ENCODE peak calls at places on chromosomes 4 and X, in eight cellular contexts. One of them, this sample, is unnamed.

GRCh38 chrX:119734897-119735339 is 23.5 kb upstream of the SOWAHD start:
- DNase-seq in CD4-positive, alpha-beta T cell: no peak
- DNase-seq in prostate gland: no peak
- DNase-seq in GM12865: no peak
- DNase-seq in HCT116: no peak
- DNase-seq in AG09309: no peak
- DNase-seq in AG10803: peak
- DNase-seq in WTC11: no peak
- DNase-seq in this sample: no peak

GRCh38 chr4:174450452-174450851 is 71.8 kb downstream of the HPGD start:
- DNase-seq in GM12865: no peak
- DNase-seq in AG10803: no peak
- DNase-seq in prostate gland: peak
- DNase-seq in WTC11: no peak
- DNase-seq in CD4-positive, alpha-beta T cell: no peak
- DNase-seq in HCT116: no peak
- DNase-seq in AG09309: no peak
- DNase-seq in this sample: no peak

GRCh38 chrX:132662844-132663243 is 174.0 kb upstream of the MBNL3 start:
- DNase-seq in GM12865: no peak
- DNase-seq in AG10803: no peak
- DNase-seq in AG09309: no peak
- DNase-seq in HCT116: no peak
- DNase-seq in prostate gland: no peak
- DNase-seq in WTC11: no peak
- DNase-seq in CD4-positive, alpha-beta T cell: no peak
- DNase-seq in this sample: no peak

GRCh38 chr4:44859477-44859876 is 133.1 kb upstream of the GNPDA2 start:
- DNase-seq in AG10803: no peak
- DNase-seq in GM12865: no peak
- DNase-seq in HCT116: no peak
- DNase-seq in CD4-positive, alpha-beta T cell: no peak
- DNase-seq in AG09309: no peak
- DNase-seq in WTC11: no peak
- DNase-seq in prostate gland: no peak
- DNase-seq in this sample: no peak

GRCh38 chr4:384311-385010 is 46.8 kb downstream of the ZNF141 start:
- DNase-seq in HCT116: no peak
- DNase-seq in WTC11: no peak
- DNase-seq in CD4-positive, alpha-beta T cell: no peak
- DNase-seq in GM12865: peak
- DNase-seq in AG10803: no peak
- DNase-seq in AG09309: no peak
- DNase-seq in prostate gland: no peak
- DNase-seq in this sample: no peak

GRCh38 chrX:28639502-28639901 is 52.3 kb downstream of the IL1RAPL1 start:
- DNase-seq in CD4-positive, alpha-beta T cell: no peak
- DNase-seq in WTC11: no peak
- DNase-seq in prostate gland: no peak
- DNase-seq in GM12865: no peak
- DNase-seq in HCT116: peak
- DNase-seq in AG09309: no peak
- DNase-seq in AG10803: no peak
- DNase-seq in this sample: no peak

GRCh38 chrX:46165411-46165810 is 379.8 kb downstream of the ZNF674 start:
- DNase-seq in HCT116: no peak
- DNase-seq in GM12865: no peak
- DNase-seq in WTC11: no peak
- DNase-seq in AG09309: peak
- DNase-seq in prostate gland: no peak
- DNase-seq in AG10803: peak
- DNase-seq in CD4-positive, alpha-beta T cell: no peak
- DNase-seq in this sample: no peak

GRCh38 chr4:31295081-31295480 is 574.9 kb downstream of the PCDH7 start:
- DNase-seq in CD4-positive, alpha-beta T cell: no peak
- DNase-seq in HCT116: no peak
- DNase-seq in WTC11: no peak
- DNase-seq in AG10803: no peak
- DNase-seq in prostate gland: no peak
- DNase-seq in GM12865: no peak
- DNase-seq in AG09309: no peak
- DNase-seq in this sample: no peak

GRCh38 chrX:68175569-68175968 is 257.7 kb downstream of the OPHN1 start:
- DNase-seq in WTC11: no peak
- DNase-seq in prostate gland: no peak
- DNase-seq in AG09309: peak
- DNase-seq in GM12865: no peak
- DNase-seq in AG10803: peak
- DNase-seq in HCT116: no peak
- DNase-seq in CD4-positive, alpha-beta T cell: no peak
- DNase-seq in this sample: no peak

GRCh38 chr4:101948951-101949350 is 158.4 kb downstream of the BANK1 start:
- DNase-seq in HCT116: no peak
- DNase-seq in AG10803: no peak
- DNase-seq in AG09309: no peak
- DNase-seq in GM12865: no peak
- DNase-seq in CD4-positive, alpha-beta T cell: no peak
- DNase-seq in prostate gland: no peak
- DNase-seq in WTC11: no peak
- DNase-seq in this sample: no peak

GRCh38 chr4:72383439-72383838 is 185.6 kb downstream of the ADAMTS3 start:
- DNase-seq in GM12865: no peak
- DNase-seq in WTC11: no peak
- DNase-seq in HCT116: no peak
- DNase-seq in AG09309: no peak
- DNase-seq in CD4-positive, alpha-beta T cell: no peak
- DNase-seq in AG10803: no peak
- DNase-seq in prostate gland: no peak
- DNase-seq in this sample: no peak

GRCh38 chr4:152246659-152247058 is 289.2 kb downstream of the FBXW7 start:
- DNase-seq in AG10803: no peak
- DNase-seq in CD4-positive, alpha-beta T cell: peak
- DNase-seq in HCT116: no peak
- DNase-seq in AG09309: no peak
- DNase-seq in prostate gland: no peak
- DNase-seq in GM12865: no peak
- DNase-seq in WTC11: no peak
- DNase-seq in this sample: no peak

GRCh38 chr4:139922625-139923024 is 231.4 kb downstream of the MAML3 start:
- DNase-seq in prostate gland: no peak
- DNase-seq in AG10803: peak
- DNase-seq in WTC11: no peak
- DNase-seq in CD4-positive, alpha-beta T cell: no peak
- DNase-seq in HCT116: no peak
- DNase-seq in AG09309: no peak
- DNase-seq in GM12865: no peak
- DNase-seq in this sample: no peak

DNA sequence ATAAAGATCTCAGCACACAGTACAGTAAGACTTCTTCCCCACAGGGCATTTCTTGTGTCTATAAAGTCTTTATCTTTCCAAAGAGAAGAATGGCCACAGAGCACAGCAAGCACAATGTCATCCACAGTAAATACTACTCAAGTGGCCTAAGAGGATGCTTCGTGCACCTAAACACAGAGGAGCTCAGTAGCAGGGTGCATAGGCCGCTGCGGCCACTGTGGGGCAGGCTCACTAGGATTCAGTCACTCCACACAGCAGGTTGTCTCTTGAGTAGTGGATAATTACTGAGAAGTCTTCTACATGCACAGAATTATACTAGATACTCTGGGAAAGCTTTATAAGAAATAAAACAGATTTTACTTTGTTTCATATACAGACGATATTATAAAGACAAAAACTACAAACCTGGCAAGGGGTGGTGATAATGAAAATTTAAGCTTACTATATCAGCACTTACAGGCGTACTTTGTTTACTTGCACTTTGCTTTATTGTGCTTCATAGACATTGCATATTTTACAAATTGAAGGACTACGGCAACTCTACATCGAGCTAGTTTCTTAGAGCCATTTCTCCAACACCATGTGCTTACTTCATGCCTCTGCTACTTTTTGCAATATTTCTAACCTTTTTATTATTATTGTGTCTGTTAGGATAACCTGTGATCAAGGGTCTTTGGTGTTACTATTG is 78.5 kb downstream of the PRDM5 start:
- DNase-seq in HCT116: no peak
- DNase-seq in GM12865: peak
- DNase-seq in AG09309: no peak
- DNase-seq in AG10803: no peak
- DNase-seq in WTC11: peak
- DNase-seq in CD4-positive, alpha-beta T cell: no peak
- DNase-seq in prostate gland: no peak
- DNase-seq in this sample: no peak
- TF ChIP-seq CTCF in HCT116: peak
- TF ChIP-seq CTCF in GM12865: peak
- TF ChIP-seq CTCF in AG09309: peak
- TF ChIP-seq CTCF in AG10803: peak
- TF ChIP-seq CTCF in WTC11: peak
- TF ChIP-seq CTCF in CD4-positive, alpha-beta T cell: no peak
- TF ChIP-seq CTCF in prostate gland: no peak
- TF ChIP-seq CTCF in this sample: peak

GRCh38 chr4:13432453-13432852 is 51.7 kb downstream of the RAB28 start:
- DNase-seq in HCT116: no peak
- DNase-seq in prostate gland: no peak
- DNase-seq in CD4-positive, alpha-beta T cell: no peak
- DNase-seq in WTC11: no peak
- DNase-seq in AG09309: no peak
- DNase-seq in AG10803: no peak
- DNase-seq in GM12865: no peak
- DNase-seq in this sample: no peak

GRCh38 chr4:13436962-13437361 is 47.2 kb downstream of the RAB28 start:
- DNase-seq in WTC11: no peak
- DNase-seq in prostate gland: no peak
- DNase-seq in AG10803: no peak
- DNase-seq in CD4-positive, alpha-beta T cell: no peak
- DNase-seq in HCT116: no peak
- DNase-seq in GM12865: no peak
- DNase-seq in AG09309: no peak
- DNase-seq in this sample: no peak

GRCh38 chr4:13427599-13428325 is 56.4 kb downstream of the RAB28 start:
- DNase-seq in GM12865: no peak
- DNase-seq in AG09309: no peak
- DNase-seq in prostate gland: peak
- DNase-seq in WTC11: no peak
- DNase-seq in HCT116: no peak
- DNase-seq in CD4-positive, alpha-beta T cell: no peak
- DNase-seq in AG10803: peak
- DNase-seq in this sample: no peak

DNA sequence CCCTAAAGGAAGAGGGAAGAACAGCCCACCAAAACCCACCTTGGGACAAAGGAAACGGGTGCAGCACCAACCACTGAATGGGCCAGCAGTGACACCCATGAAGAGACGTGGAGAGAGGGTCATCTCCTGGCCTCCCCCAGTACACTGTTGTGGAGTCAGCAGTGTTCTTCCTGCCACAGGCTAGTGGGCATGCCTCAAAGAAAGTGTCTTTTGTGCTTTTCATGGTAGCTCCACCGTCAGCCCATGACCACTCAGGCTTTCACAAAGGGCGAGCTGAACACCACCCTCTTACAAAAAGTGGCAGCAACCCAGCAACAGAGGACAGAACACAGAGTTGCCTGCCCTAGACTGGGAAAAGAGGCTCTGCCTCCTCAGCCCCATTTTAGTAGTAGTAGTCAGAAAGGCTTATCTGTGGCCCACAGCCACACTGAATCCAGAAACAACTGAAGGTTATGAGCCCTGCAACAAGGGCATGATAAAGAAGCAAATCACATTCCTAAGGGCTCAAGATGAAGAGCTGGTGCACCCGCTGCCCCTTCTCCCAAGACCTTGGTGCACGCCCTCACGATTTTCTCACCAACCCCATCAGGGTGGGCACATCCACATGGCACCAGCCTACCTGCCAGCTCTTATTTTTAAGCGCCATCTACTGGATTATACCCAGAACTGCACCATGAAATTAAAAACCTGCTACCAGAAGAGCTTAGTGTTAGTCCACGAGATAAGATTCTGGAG is 53.1 kb downstream of the RAB28 start:
- DNase-seq in HCT116: no peak
- DNase-seq in prostate gland: no peak
- DNase-seq in CD4-positive, alpha-beta T cell: no peak
- DNase-seq in AG09309: no peak
- DNase-seq in WTC11: no peak
- DNase-seq in GM12865: no peak
- DNase-seq in AG10803: no peak
- DNase-seq in this sample: no peak
- TF ChIP-seq CTCF in HCT116: peak
- TF ChIP-seq CTCF in prostate gland: no peak
- TF ChIP-seq CTCF in CD4-positive, alpha-beta T cell: no peak
- TF ChIP-seq CTCF in AG09309: peak
- TF ChIP-seq CTCF in WTC11: peak
- TF ChIP-seq CTCF in GM12865: peak
- TF ChIP-seq CTCF in AG10803: peak
- TF ChIP-seq CTCF in this sample: peak

DNA sequence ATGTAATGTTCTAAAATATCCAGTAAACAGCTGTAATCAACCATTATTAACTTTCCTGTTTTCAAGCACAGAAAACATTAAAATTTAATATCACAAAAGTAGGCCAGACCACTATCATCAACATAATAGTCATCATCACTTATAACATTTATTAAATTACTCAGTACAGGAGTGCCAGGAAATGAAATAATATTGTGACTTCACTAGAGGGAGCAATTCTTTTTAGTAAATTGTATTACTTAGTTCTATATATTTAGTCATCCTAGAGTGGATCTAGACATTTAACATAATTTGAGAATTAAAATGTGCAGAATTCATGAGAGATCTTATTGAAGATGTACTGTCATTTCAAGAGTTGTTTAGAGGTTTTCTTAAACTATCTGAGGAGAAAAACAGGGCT is 33.6 kb downstream of the PITX2 start:
- DNase-seq in HCT116: no peak
- DNase-seq in GM12865: no peak
- DNase-seq in CD4-positive, alpha-beta T cell: no peak
- DNase-seq in AG09309: no peak
- DNase-seq in prostate gland: no peak
- DNase-seq in AG10803: peak
- DNase-seq in WTC11: no peak
- DNase-seq in this sample: no peak
- TF ChIP-seq CTCF in HCT116: no peak
- TF ChIP-seq CTCF in GM12865: no peak
- TF ChIP-seq CTCF in CD4-positive, alpha-beta T cell: no peak
- TF ChIP-seq CTCF in AG09309: peak
- TF ChIP-seq CTCF in prostate gland: no peak
- TF ChIP-seq CTCF in AG10803: peak
- TF ChIP-seq CTCF in WTC11: no peak
- TF ChIP-seq CTCF in this sample: no peak

GRCh38 chr4:11949355-11949754 is 520.7 kb upstream of the HS3ST1 start:
- DNase-seq in prostate gland: no peak
- DNase-seq in AG10803: no peak
- DNase-seq in CD4-positive, alpha-beta T cell: no peak
- DNase-seq in WTC11: no peak
- DNase-seq in HCT116: peak
- DNase-seq in AG09309: no peak
- DNase-seq in GM12865: no peak
- DNase-seq in this sample: no peak

DNA sequence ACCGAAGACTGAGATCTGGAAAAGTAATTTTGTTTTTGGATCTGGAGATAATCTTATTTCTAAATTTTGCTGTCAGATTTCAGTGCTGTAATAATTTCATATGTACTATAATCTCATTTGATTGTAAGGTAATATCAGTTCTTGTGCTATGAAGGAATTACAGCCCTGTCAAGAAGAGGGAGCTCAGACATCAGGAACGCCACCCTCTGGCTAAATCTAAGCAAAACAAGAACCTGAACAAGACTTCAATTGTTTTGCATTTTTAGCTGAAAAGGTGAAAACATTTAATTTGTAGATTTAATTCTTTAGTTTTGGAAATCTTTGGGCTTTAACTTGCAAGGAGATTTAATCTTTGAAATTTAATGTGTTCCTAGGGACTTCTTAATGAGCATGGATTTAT is 525.4 kb upstream of the HS3ST1 start:
- DNase-seq in GM12865: no peak
- DNase-seq in CD4-positive, alpha-beta T cell: no peak
- DNase-seq in prostate gland: no peak
- DNase-seq in AG09309: no peak
- DNase-seq in AG10803: no peak
- DNase-seq in WTC11: no peak
- DNase-seq in HCT116: peak
- DNase-seq in this sample: no peak
- TF ChIP-seq CTCF in GM12865: no peak
- TF ChIP-seq CTCF in CD4-positive, alpha-beta T cell: no peak
- TF ChIP-seq CTCF in prostate gland: peak
- TF ChIP-seq CTCF in AG09309: no peak
- TF ChIP-seq CTCF in AG10803: no peak
- TF ChIP-seq CTCF in WTC11: no peak
- TF ChIP-seq CTCF in HCT116: peak
- TF ChIP-seq CTCF in this sample: peak